ENCODE peak calls at places on chromosome 20, in six cellular contexts. M, S, U, E, V and Z are unnamed samples.
A peak's percentile ranks its signal among the peaks of the same experiment; 100 is the strongest.

GRCh38 chr20:24721891-24722530 is 227.1 kb upstream of the CST7 start:
- DNase-seq in E (no peak), V (no peak), M (no peak), U (no peak), S (no peak), Z (no peak)

GRCh38 chr20:45339799-45340198 is 8.4 kb downstream of the SDC4 start:
- DNase-seq in S (no peak), U (no peak), V (no peak), M (no peak), E (no peak), Z (no peak)

GRCh38 chr20:34316191-34316814 is 13.1 kb upstream of the AHCY start:
- DNase-seq in M (peak; percentile 33), U (no peak), E (peak; percentile 55), V (peak; percentile 50), S (no peak), Z (peak; percentile 57)

GRCh38 chr20:17910828-17911294 is 57.7 kb downstream of the SNX5 start:
- DNase-seq in M (no peak), S (no peak), E (peak; percentile 93), U (peak; percentile 55), V (peak; percentile 93), Z (no peak)

GRCh38 chr20:47354388-47354709 is 2.1 kb downstream of the ZMYND8 start:
- DNase-seq in M (no peak), S (no peak), E (no peak), V (no peak), U (no peak), Z (no peak)

GRCh38 chr20:53138454-53139291 is 166.5 kb downstream of the TSHZ2 start:
- DNase-seq in U (no peak), V (peak; percentile 23), E (no peak), M (no peak), S (no peak), Z (no peak)

GRCh38 chr20:47334022-47334551 is 22.4 kb downstream of the ZMYND8 start:
- DNase-seq in V (peak; percentile 98), E (peak; percentile 92), U (peak; percentile 73), S (peak; percentile 99), M (no peak), Z (peak; percentile 50)

GRCh38 chr20:49727473-49727872 is 13.8 kb upstream of the B4GALT5 start:
- DNase-seq in S (no peak), U (no peak), M (no peak), V (no peak), E (no peak), Z (no peak)

GRCh38 chr20:16069416-16070010 is 503.7 kb downstream of the KIF16B start:
- DNase-seq in U (no peak), E (no peak), M (no peak), S (no peak), V (no peak), Z (no peak)

GRCh38 chr20:39916236-39916635 is 772.8 kb downstream of the MAFB start:
- DNase-seq in V (peak; percentile 46), S (no peak), M (no peak), U (no peak), E (no peak), Z (no peak)

GRCh38 chr20:40943591-40943990 is 85.0 kb upstream of the TOP1 start:
- DNase-seq in E (no peak), M (no peak), S (no peak), V (no peak), U (no peak), Z (no peak)

GRCh38 chr20:50717974-50718761 is 13.2 kb upstream of the PARD6B start:
- DNase-seq in S (no peak), E (no peak), V (no peak), M (no peak), U (no peak), Z (no peak)

GRCh38 chr20:10540636-10541493 is 105.8 kb downstream of the SLX4IP start:
- DNase-seq in S (peak; percentile 99), M (peak; percentile 75), E (peak; percentile 86), V (peak; percentile 92), U (peak; percentile 60), Z (peak; percentile 88)

GRCh38 chr20:14410869-14411555 is 73.6 kb upstream of the FLRT3 start:
- DNase-seq in V (no peak), E (no peak), M (no peak), S (no peak), U (no peak), Z (no peak)

GRCh38 chr20:39986231-39986904 is 702.7 kb downstream of the MAFB start:
- DNase-seq in M (no peak), S (no peak), E (peak; percentile 74), U (peak; percentile 67), V (peak; percentile 26), Z (no peak)

GRCh38 chr20:10171864-10172751 is 46.5 kb upstream of the SNAP25 start:
- DNase-seq in E (peak; percentile 65), V (peak; percentile 64), M (no peak), S (no peak), U (peak; percentile 67), Z (peak; percentile 35)

GRCh38 chr20:53757472-53757913 is 163.9 kb upstream of the ZNF217 start:
- DNase-seq in M (no peak), V (no peak), U (no peak), E (no peak), S (no peak), Z (no peak)

GRCh38 chr20:15528386-15529111 is 1044.7 kb downstream of the KIF16B start:
- DNase-seq in M (no peak), V (peak; percentile 13), E (no peak), U (peak; percentile 19), S (no peak), Z (no peak)

GRCh38 chr20:9392892-9393857 is 121.2 kb upstream of the LAMP5 start:
- DNase-seq in U (peak; percentile 61), E (peak; percentile 83), M (peak; percentile 41), V (peak; percentile 61), S (peak; percentile 31), Z (peak; percentile 54)

GRCh38 chr20:56518999-56519398 is 5.5 kb upstream of the FAM209A start:
- DNase-seq in V (no peak), E (no peak), M (no peak), U (no peak), S (no peak), Z (no peak)
- H3K4me1 ChIP-seq in V (no peaks in the 10 kb centered on the region), E (no peaks in the 10 kb centered on the region), M (no peaks in the 10 kb centered on the region), U (no peaks in the 10 kb centered on the region), S (no peaks in the 10 kb centered on the region), Z (no peaks in the 10 kb centered on the region)

GRCh38 chr20:31567380-31567720 is 37.7 kb upstream of the ID1 start:
- DNase-seq in M (no peak), E (no peak), S (no peak), V (no peak), U (no peak), Z (no peak)
- H3K27ac ChIP-seq in M (peak overlapping the region; percentile 98), E (peak overlapping the region; percentile 99), S (no peak overlapping the region), V (no peak overlapping the region), U (peak overlapping the region; percentile 98), Z (peak overlapping the region; percentile 99)

GRCh38 chr20:33291830-33292355 is 8.9 kb downstream of the BPIFB1 start:
- DNase-seq in E (peak; percentile 36), V (no peak), U (peak; percentile 58), S (peak; percentile 59), M (peak; percentile 19), Z (no peak)
- TF ChIP-seq EZH2 in E (no peak), V (no peak), U (no peak), S (peak; percentile 77), M (no peak), Z (no peak)

GRCh38 chr20:57695012-57695411 is 14.8 kb downstream of the PMEPA1 start:
- DNase-seq in V (peak; percentile 83), U (no peak), E (no peak), S (no peak), M (peak; percentile 48), Z (peak; percentile 98)

GRCh38 chr20:57697540-57697939 is 12.3 kb downstream of the PMEPA1 start:
- DNase-seq in S (no peak), M (no peak), U (no peak), E (no peak), V (no peak), Z (no peak)

GRCh38 chr20:57694481-57694880 is 15.3 kb downstream of the PMEPA1 start:
- DNase-seq in S (no peak), E (no peak), V (no peak), U (no peak), M (no peak), Z (peak; percentile 57)

GRCh38 chr20:57696401-57696961 is 13.3 kb downstream of the PMEPA1 start:
- DNase-seq in S (no peak), U (no peak), E (no peak), V (no peak), M (no peak), Z (no peak)

GRCh38 chr20:57695940-57696339 is 13.9 kb downstream of the PMEPA1 start:
- DNase-seq in S (no peak), E (no peak), V (no peak), U (no peak), M (no peak), Z (no peak)
- H3K4me1 ChIP-seq in S (no peaks in the 10 kb centered on the region), E (peaks cover 20% of the 10 kb centered on the region), V (peaks cover 7% of the 10 kb centered on the region), U (peaks cover 34% of the 10 kb centered on the region), M (peaks cover 44% of the 10 kb centered on the region), Z (peaks cover 93% of the 10 kb centered on the region)

GRCh38 chr20:4844766-4845465 is 123.2 kb downstream of the PRND start:
- DNase-seq in M (no peak), E (no peak), U (no peak), S (no peak), V (no peak), Z (no peak)
- H3K27ac ChIP-seq in M (no peak overlapping the region), E (no peak overlapping the region), U (no peak overlapping the region), S (no peak overlapping the region), V (no peak overlapping the region), Z (no peak overlapping the region)

GRCh38 chr20:62979876-62980373 is 26.8 kb downstream of the BHLHE23 start:
- DNase-seq in U (no peak), E (no peak), M (no peak), S (no peak), V (no peak), Z (no peak)

GRCh38 chr20:62980380-62980960 is 26.3 kb downstream of the BHLHE23 start:
- DNase-seq in M (no peak), U (no peak), E (no peak), S (no peak), V (no peak), Z (no peak)

GRCh38 chr20:62979310-62979709 is 26.8 kb downstream of the SLC17A9 start:
- DNase-seq in M (no peak), V (no peak), U (no peak), E (no peak), S (no peak), Z (no peak)

GRCh38 chr20:62982124-62983075 is 24.4 kb downstream of the BHLHE23 start:
- DNase-seq in S (no peak), U (no peak), E (no peak), V (no peak), M (no peak), Z (no peak)

DNA sequence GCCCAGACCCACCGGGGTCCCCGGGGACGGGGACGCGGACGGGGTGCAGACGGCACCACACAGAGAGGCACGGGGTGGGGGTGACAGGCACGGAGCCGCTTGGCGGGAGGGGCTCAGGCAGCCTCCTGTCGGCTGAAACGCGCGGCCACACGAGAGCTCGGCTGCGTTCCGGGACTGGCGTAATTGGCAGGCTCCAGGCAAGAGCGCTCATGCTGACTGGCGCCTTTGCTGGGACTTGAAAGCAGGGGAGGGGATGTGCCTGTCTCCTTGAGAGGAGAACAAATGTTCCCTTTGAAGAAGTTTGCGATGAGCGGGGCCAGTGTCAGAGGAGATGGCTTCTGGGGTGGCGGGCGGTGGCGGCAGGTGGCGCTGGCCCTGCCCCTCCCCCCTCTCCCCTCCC is 25.8 kb downstream of the BHLHE23 start:
- DNase-seq in M (no peak), U (no peak), E (peak; percentile 64), V (no peak), S (no peak), Z (no peak)
- TF ChIP-seq EZH2 in M (no peak), U (no peak), E (no peak), V (no peak), S (no peak), Z (no peak)